ENCODE peak calls at places on chromosomes 3 and 15, in four cellular contexts. One of them, this sample, is unnamed.

GRCh38 chr15:72013703-72014102 is 104.2 kb downstream of the MYO9A start:
- DNase-seq in K562: no peak
- DNase-seq in GM12878: no peak
- DNase-seq in HepG2: no peak
- DNase-seq in this sample: no peak

GRCh38 chr3:98772022-98772421 is 8.9 kb downstream of the ST3GAL6 start:
- DNase-seq in K562: no peak
- DNase-seq in GM12878: no peak
- DNase-seq in HepG2: no peak
- DNase-seq in this sample: no peak

GRCh38 chr3:129942296-129942695 is 32.2 kb upstream of the TRH start:
- DNase-seq in K562: peak; percentile 53
- DNase-seq in GM12878: no peak
- DNase-seq in HepG2: peak; percentile 58
- DNase-seq in this sample: peak; percentile 91

GRCh38 chr15:65177901-65178300 is 7.2 kb downstream of the CLPX start:
- DNase-seq in K562: no peak
- DNase-seq in GM12878: no peak
- DNase-seq in HepG2: no peak
- DNase-seq in this sample: no peak

GRCh38 chr15:85607141-85607806 is 187.5 kb downstream of the KLHL25 start:
- DNase-seq in K562: no peak
- DNase-seq in GM12878: no peak
- DNase-seq in HepG2: peak; percentile 27
- DNase-seq in this sample: no peak

GRCh38 chr3:54882114-54882833 is 45.6 kb downstream of the LRTM1 start:
- DNase-seq in K562: no peak
- DNase-seq in GM12878: no peak
- DNase-seq in HepG2: no peak
- DNase-seq in this sample: no peak

GRCh38 chr3:157170861-157171260 is 10.9 kb upstream of the CCNL1 start:
- DNase-seq in K562: no peak
- DNase-seq in GM12878: no peak
- DNase-seq in HepG2: no peak
- DNase-seq in this sample: no peak

GRCh38 chr15:70212963-70213315 is 115.2 kb upstream of the TLE3 start:
- DNase-seq in K562: no peak
- DNase-seq in GM12878: no peak
- DNase-seq in HepG2: no peak
- DNase-seq in this sample: no peak

GRCh38 chr15:85761635-85762034 is 33.1 kb downstream of the KLHL25 start:
- DNase-seq in K562: no peak
- DNase-seq in GM12878: no peak
- DNase-seq in HepG2: no peak
- DNase-seq in this sample: no peak

GRCh38 chr3:127102587-127102986 is 90.3 kb upstream of the PRR23E start:
- DNase-seq in K562: no peak
- DNase-seq in GM12878: no peak
- DNase-seq in HepG2: no peak
- DNase-seq in this sample: no peak

GRCh38 chr15:88624156-88624970 is 3.2 kb downstream of the AEN start:
- DNase-seq in K562: no peak
- DNase-seq in GM12878: no peak
- DNase-seq in HepG2: peak; percentile 58
- DNase-seq in this sample: no peak

GRCh38 chr3:80533553-80533952 is 765.8 kb upstream of the ROBO1 start:
- DNase-seq in K562: no peak
- DNase-seq in GM12878: no peak
- DNase-seq in HepG2: no peak
- DNase-seq in this sample: no peak

GRCh38 chr3:77513541-77513940 is 473.6 kb downstream of the ROBO2 start:
- DNase-seq in K562: no peak
- DNase-seq in GM12878: no peak
- DNase-seq in HepG2: no peak
- DNase-seq in this sample: no peak

GRCh38 chr3:142027713-142028112 is 121.6 kb downstream of the TFDP2 start:
- DNase-seq in K562: no peak
- DNase-seq in GM12878: no peak
- DNase-seq in HepG2: no peak
- DNase-seq in this sample: no peak

GRCh38 chr3:134149286-134149685 is 101.4 kb downstream of the RYK start:
- DNase-seq in K562: no peak
- DNase-seq in GM12878: no peak
- DNase-seq in HepG2: no peak
- DNase-seq in this sample: no peak

DNA sequence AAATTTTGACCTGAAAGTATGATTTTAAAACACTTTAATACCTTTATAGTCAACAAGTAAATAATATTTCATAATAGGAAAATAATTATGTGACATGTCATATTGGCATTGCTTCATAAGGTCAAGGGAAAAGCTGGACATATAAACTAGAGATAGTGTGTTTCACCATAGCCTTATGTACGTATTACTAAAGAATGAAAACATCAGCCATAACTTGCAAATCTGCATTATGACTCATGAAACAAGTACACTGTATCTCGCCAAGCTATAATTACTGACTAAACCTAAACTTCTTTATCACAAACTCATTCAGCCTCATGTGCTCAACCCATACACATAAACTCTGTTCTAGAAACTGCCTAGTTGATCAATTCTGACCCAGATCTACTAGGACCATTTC is 950.1 kb downstream of the FHIT start:
- DNase-seq in K562: no peak
- DNase-seq in GM12878: no peak
- DNase-seq in HepG2: no peak
- DNase-seq in this sample: no peak
- TF ChIP-seq BRCA1 in K562: no peak
- TF ChIP-seq BRCA1 in GM12878: no peak
- TF ChIP-seq BRCA1 in HepG2: no peak
- TF ChIP-seq BRCA1 in this sample: no peak

DNA sequence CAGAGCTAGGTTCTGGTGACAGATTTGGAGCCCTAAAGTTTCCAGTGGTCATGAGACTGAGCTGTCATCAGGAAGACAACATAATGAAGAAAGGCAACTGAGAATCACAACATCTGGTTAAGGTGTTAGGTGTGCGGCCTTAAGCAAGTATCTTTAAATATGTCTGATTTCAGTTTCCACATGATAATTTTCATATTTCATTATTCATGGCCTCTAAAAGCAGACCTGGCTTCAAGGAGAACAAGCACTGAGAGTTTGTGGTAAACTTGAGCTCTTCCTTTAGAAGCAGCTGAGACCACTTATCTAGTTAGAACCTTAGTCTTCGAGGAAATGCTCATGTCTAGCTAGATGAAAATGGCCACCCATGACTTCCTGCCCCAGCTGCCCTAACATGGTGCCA is 25.7 kb upstream of the MYLK start:
- DNase-seq in K562: no peak
- DNase-seq in GM12878: peak; percentile 2
- DNase-seq in HepG2: no peak
- DNase-seq in this sample: no peak
- TF ChIP-seq BRCA1 in K562: no peak
- TF ChIP-seq BRCA1 in GM12878: no peak
- TF ChIP-seq BRCA1 in HepG2: no peak
- TF ChIP-seq BRCA1 in this sample: no peak

GRCh38 chr3:138452491-138452890 is 18.1 kb downstream of the ESYT3 start:
- DNase-seq in K562: no peak
- DNase-seq in GM12878: no peak
- DNase-seq in HepG2: no peak
- DNase-seq in this sample: no peak
- TF ChIP-seq BRCA1 in K562: no peak
- TF ChIP-seq BRCA1 in GM12878: no peak
- TF ChIP-seq BRCA1 in HepG2: no peak
- TF ChIP-seq BRCA1 in this sample: no peak

GRCh38 chr15:83489690-83490089 is 42.5 kb downstream of the SH3GL3 start:
- DNase-seq in K562: no peak
- DNase-seq in GM12878: no peak
- DNase-seq in HepG2: no peak
- DNase-seq in this sample: no peak
- TF ChIP-seq BRCA1 in K562: no peak
- TF ChIP-seq BRCA1 in GM12878: no peak
- TF ChIP-seq BRCA1 in HepG2: no peak
- TF ChIP-seq BRCA1 in this sample: no peak

DNA sequence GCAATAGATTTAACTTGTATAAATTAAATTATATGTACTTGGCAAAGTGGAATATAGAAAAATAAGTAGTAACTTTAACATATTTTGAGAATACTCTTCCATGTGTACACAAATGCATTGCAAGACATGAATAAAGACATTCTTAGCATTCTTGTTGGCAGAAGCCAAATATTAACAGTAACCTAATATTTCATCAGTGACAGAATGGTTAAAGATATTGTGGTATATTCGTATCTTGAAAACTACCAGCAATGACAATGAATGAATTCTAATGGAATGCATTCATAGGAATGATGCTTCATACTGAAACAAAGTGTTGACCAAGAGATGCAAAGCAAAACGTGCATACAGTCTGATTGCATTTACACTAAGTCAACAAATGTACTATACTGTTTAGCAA is 524.7 kb downstream of the GRM7 start:
- DNase-seq in K562: no peak
- DNase-seq in GM12878: no peak
- DNase-seq in HepG2: no peak
- DNase-seq in this sample: no peak
- TF ChIP-seq BRCA1 in K562: no peak
- TF ChIP-seq BRCA1 in GM12878: no peak
- TF ChIP-seq BRCA1 in HepG2: no peak
- TF ChIP-seq BRCA1 in this sample: no peak

This sample was measured in H1.